ENCODE peak calls at places on chromosome 5, in nine cellular contexts. S is HEK293T; G is progenitor cell of endocrine pancreas; M is brain microvascular endothelial cell; E is activated naive CD4-positive, alpha-beta T cell treated with anti-CD3 and anti-CD28 coated beads, Interleukin-2, amount 10 ng/mL, durations not matched to agents 7 days and 5 days; V is smooth muscle cell of the brain vasculature; F is transverse colon; X is mammary epithelial cell; I is occipital lobe. T is an unnamed sample.

GRCh38 chr5:54795284-54795683 is 190.1 kb downstream of the ESM1 start:
- DNase-seq in I (no peak), E (no peak), X (no peak), V (no peak), F (no peak), G (no peak), S (no peak), M (no peak), T (no peak)

GRCh38 chr5:178279723-178280438 is 47.3 kb upstream of the PHYKPL start:
- DNase-seq in F (peak), V (peak), E (peak), I (peak), G (peak), S (peak), M (peak), X (peak), T (peak)

GRCh38 chr5:98308960-98309359 is 464.5 kb upstream of the RGMB start:
- DNase-seq in S (no peak), V (no peak), G (no peak), X (peak), M (no peak), E (no peak), F (no peak), I (no peak), T (no peak)

GRCh38 chr5:131163315-131164119 is 1.5 kb downstream of the HINT1 start:
- DNase-seq in F (no peak), E (no peak), S (no peak), I (no peak), M (no peak), V (no peak), X (peak), G (no peak), T (peak)

GRCh38 chr5:52987711-52988329 is 1.3 kb upstream of the ITGA2 start:
- DNase-seq in S (no peak), I (no peak), E (no peak), F (no peak), V (no peak), M (peak), G (no peak), X (peak), T (no peak)

GRCh38 chr5:54807421-54807820 is 178.0 kb downstream of the ESM1 start:
- DNase-seq in E (no peak), V (no peak), I (no peak), G (no peak), S (no peak), X (peak), M (peak), F (no peak), T (peak)

GRCh38 chr5:23208959-23209431 is 298.4 kb upstream of the PRDM9 start:
- DNase-seq in M (peak), E (no peak), I (no peak), V (no peak), S (peak), G (no peak), X (peak), F (no peak), T (no peak)

GRCh38 chr5:172749076-172749475 is 21.9 kb downstream of the DUSP1 start:
- DNase-seq in S (no peak), I (no peak), V (no peak), F (no peak), G (no peak), E (no peak), M (no peak), X (no peak), T (no peak)

GRCh38 chr5:38948501-38948900 is 102.7 kb downstream of the OSMR start:
- DNase-seq in M (peak), F (no peak), X (no peak), V (no peak), S (no peak), I (no peak), E (no peak), G (no peak), T (no peak)

GRCh38 chr5:179409806-179410205 is 64.5 kb upstream of the ADAMTS2 start:
- DNase-seq in I (no peak), G (no peak), E (no peak), M (no peak), F (no peak), V (no peak), X (no peak), S (no peak), T (no peak)

GRCh38 chr5:9347541-9348295 is 198.2 kb downstream of the SEMA5A start:
- DNase-seq in I (no peak), X (no peak), E (no peak), M (no peak), F (no peak), S (no peak), G (no peak), V (no peak), T (no peak)

GRCh38 chr5:124253421-124253820 is 493.0 kb downstream of the ZNF608 start:
- DNase-seq in X (no peak), M (no peak), S (no peak), I (peak), V (no peak), E (no peak), G (no peak), F (no peak), T (no peak)

GRCh38 chr5:2913306-2913705 is 161.8 kb upstream of the IRX2 start:
- DNase-seq in V (no peak), X (no peak), I (no peak), M (no peak), E (no peak), S (no peak), F (no peak), G (no peak), T (no peak)

GRCh38 chr5:74639538-74640449 is 734 bp downstream of the ENC1 start:
- DNase-seq in I (no peak), G (peak), V (no peak), E (peak), F (peak), S (peak), X (no peak), M (no peak), T (no peak)

GRCh38 chr5:112253478-112254250 is 165.4 kb downstream of the EPB41L4A start:
- DNase-seq in F (no peak), E (no peak), I (no peak), X (no peak), G (no peak), S (no peak), M (no peak), V (no peak), T (peak)

GRCh38 chr5:1508679-1509290 is 15.0 kb downstream of the LPCAT1 start:
- DNase-seq in V (no peak), E (peak), F (peak), I (no peak), X (no peak), S (no peak), G (no peak), M (no peak), T (no peak)

GRCh38 chr5:123429993-123430392 is 6.8 kb upstream of the CEP120 start:
- DNase-seq in E (no peak), S (no peak), M (peak), I (no peak), F (no peak), G (no peak), X (peak), V (no peak), T (peak)

GRCh38 chr5:53478411-53479044 is 1.9 kb upstream of the FST start:
- DNase-seq in E (peak), F (peak), G (no peak), S (peak), I (no peak), M (peak), X (peak), V (no peak), T (no peak)

GRCh38 chr5:109455598-109456096 is 45.9 kb upstream of the PJA2 start:
- DNase-seq in G (no peak), V (peak), M (peak), X (peak), I (no peak), S (peak), E (no peak), F (peak), T (peak)

GRCh38 chr5:172504736-172505402 is 50.5 kb upstream of the SH3PXD2B start:
- DNase-seq in X (no peak), F (peak), E (no peak), S (no peak), M (no peak), I (no peak), V (no peak), G (peak), T (no peak)

GRCh38 chr5:157855404-157855994 is 3.4 kb downstream of the CLINT1 start:
- DNase-seq in X (peak), F (peak), G (no peak), E (peak), V (peak), S (peak), M (peak), I (no peak), T (peak)

GRCh38 chr5:161167001-161167765 is 315.2 kb upstream of the ATP10B start:
- DNase-seq in X (no peak), V (no peak), F (no peak), S (no peak), M (no peak), G (no peak), E (no peak), I (no peak), T (no peak)

GRCh38 chr5:127313847-127314473 is 23.4 kb downstream of the MEGF10 start:
- DNase-seq in E (peak), M (peak), V (no peak), F (peak), G (peak), X (peak), I (peak), S (peak), T (no peak)

GRCh38 chr5:144941-145340 is 46.4 kb upstream of the LRRC14B start:
- DNase-seq in V (no peak), S (no peak), G (no peak), X (no peak), M (no peak), E (no peak), I (no peak), F (no peak), T (no peak)

GRCh38 chr5:53576674-53577073 is 16.2 kb downstream of the NDUFS4 start:
- DNase-seq in X (no peak), F (no peak), E (no peak), S (no peak), M (no peak), I (no peak), V (no peak), G (no peak), T (no peak)

GRCh38 chr5:65191554-65192126 is 290.1 kb downstream of the ADAMTS6 start:
- DNase-seq in V (no peak), F (no peak), X (no peak), I (no peak), S (no peak), E (no peak), M (no peak), G (no peak), T (no peak)

GRCh38 chr5:36840077-36840476 is 36.5 kb upstream of the NIPBL start:
- DNase-seq in M (no peak), S (no peak), V (no peak), G (no peak), E (no peak), F (no peak), X (no peak), I (no peak), T (no peak)

GRCh38 chr5:171601266-171601881 is 181.9 kb downstream of the FGF18 start:
- DNase-seq in E (no peak), G (no peak), X (no peak), F (no peak), M (no peak), S (no peak), I (no peak), V (no peak), T (no peak)

GRCh38 chr5:126552614-126553013 is 42.4 kb downstream of the ALDH7A1 start:
- DNase-seq in X (no peak), E (no peak), I (no peak), M (no peak), S (no peak), G (no peak), V (no peak), F (no peak), T (no peak)

GRCh38 chr5:10702040-10702629 is 58.9 kb downstream of the DAP start:
- DNase-seq in E (no peak), G (no peak), V (peak), I (no peak), F (no peak), X (peak), S (no peak), M (peak), T (peak)